ENCODE peak calls at places on chromosomes 16 and 17, in eight cellular contexts. G is RWPE2; Z is CD8-positive, alpha-beta memory T cell; D is adrenal gland; L is body of pancreas; I is fibroblast of lung; C is uterus; Q is Peyer's patch. T is an unnamed sample.

GRCh38 chr17:76873856-76874255 is 5.7 kb downstream of the MGAT5B start:
- DNase-seq in G (no peak), D (no peak), L (no peak), Z (no peak), C (no peak), I (peak), Q (no peak), T (no peak)

GRCh38 chr17:57586099-57586702 is 158.9 kb downstream of the CCDC182 start:
- DNase-seq in L (no peak), D (no peak), Q (no peak), G (no peak), Z (no peak), C (no peak), I (no peak), T (no peak)

GRCh38 chr16:72590179-72590937 is 418.4 kb upstream of the PMFBP1 start:
- DNase-seq in Q (no peak), I (no peak), G (no peak), C (no peak), L (no peak), D (no peak), Z (no peak), T (no peak)

GRCh38 chr16:85031451-85031850 is 3.9 kb downstream of the KIAA0513 start:
- DNase-seq in Z (no peak), Q (no peak), I (no peak), L (no peak), C (no peak), D (no peak), G (no peak), T (no peak)

GRCh38 chr16:80570106-80570478 is 29.3 kb downstream of the DYNLRB2 start:
- DNase-seq in Q (no peak), L (no peak), G (no peak), Z (no peak), C (no peak), I (peak), D (no peak), T (peak)

GRCh38 chr17:80568246-80568645 is 23.6 kb downstream of the RPTOR start:
- DNase-seq in L (no peak), C (no peak), Z (no peak), I (no peak), D (no peak), Q (no peak), G (no peak), T (no peak)

GRCh38 chr17:71224824-71225575 is 895.8 kb upstream of the SOX9 start:
- DNase-seq in Q (no peak), I (peak), G (no peak), C (no peak), L (peak), Z (no peak), D (no peak), T (no peak)

GRCh38 chr16:4979736-4980660 is 21.9 kb downstream of the SEC14L5 start:
- DNase-seq in L (no peak), G (no peak), D (no peak), C (no peak), Q (peak), Z (no peak), I (no peak), T (no peak)

GRCh38 chr16:67514382-67514828 is 14.2 kb upstream of the RIPOR1 start:
- DNase-seq in Q (peak), D (peak), G (no peak), L (peak), C (peak), I (peak), Z (peak), T (peak)

GRCh38 chr17:10857976-10858375 is 20.1 kb upstream of the PIRT start:
- DNase-seq in L (no peak), Z (no peak), D (no peak), I (no peak), Q (no peak), C (no peak), G (no peak), T (no peak)

GRCh38 chr16:68116256-68116853 is 31.2 kb downstream of the NFATC3 start:
- DNase-seq in I (peak), G (no peak), Z (peak), Q (no peak), D (no peak), C (no peak), L (no peak), T (peak)

GRCh38 chr16:53974484-53975115 is 270.6 kb downstream of the FTO start:
- DNase-seq in I (peak), D (no peak), C (no peak), Z (no peak), L (no peak), G (no peak), Q (no peak), T (no peak)

GRCh38 chr17:39927928-39928867 is 666 bp downstream of the LRRC3C start:
- DNase-seq in I (no peak), Q (peak), Z (no peak), D (peak), L (peak), G (no peak), C (peak), T (peak)

GRCh38 chr16:84885024-84885910 is 65.5 kb downstream of the CRISPLD2 start:
- DNase-seq in Q (no peak), G (no peak), I (no peak), L (peak), D (no peak), Z (no peak), C (no peak), T (no peak)

GRCh38 chr17:39927101-39927927 is at the start of the genes LRRC3C and ORMDL3:
- DNase-seq in I (peak), Q (peak), C (peak), L (peak), D (peak), Z (peak), G (peak), T (peak)

GRCh38 chr17:50529849-50530248 is 2.7 kb upstream of the EPN3 start:
- DNase-seq in L (no peak), G (no peak), C (no peak), I (no peak), Z (no peak), Q (no peak), D (no peak), T (no peak)

GRCh38 chr16:67399218-67399733 is 6.0 kb upstream of the TPPP3 start:
- DNase-seq in Q (peak), D (no peak), I (no peak), L (peak), C (peak), G (no peak), Z (peak), T (no peak)

GRCh38 chr16:65384441-65384840 is 262.6 kb upstream of the CDH11 start:
- DNase-seq in C (no peak), L (no peak), I (no peak), Q (no peak), G (no peak), Z (no peak), D (no peak), T (no peak)

GRCh38 chr16:31107465-31107867 is 720 bp upstream of the BCKDK start:
- DNase-seq in C (no peak), Q (no peak), G (no peak), L (no peak), Z (no peak), D (no peak), I (no peak), T (no peak)

GRCh38 chr16:84650062-84650991 is 2.0 kb downstream of the KLHL36 start:
- DNase-seq in Q (no peak), D (no peak), I (peak), G (no peak), C (no peak), Z (no peak), L (no peak), T (no peak)

GRCh38 chr17:9726291-9726690 is 65.1 kb downstream of the DHRS7C start:
- DNase-seq in C (no peak), L (no peak), Z (no peak), G (no peak), D (no peak), I (no peak), Q (no peak), T (no peak)

GRCh38 chr17:41687828-41688640 is 651 bp upstream of the EIF1 start:
- DNase-seq in C (peak), L (peak), D (peak), G (no peak), Q (peak), I (no peak), Z (no peak), T (peak)

GRCh38 chr16:68802190-68802589 is 41.1 kb upstream of the TANGO6 start:
- DNase-seq in D (no peak), Q (no peak), Z (no peak), C (no peak), I (no peak), G (no peak), L (no peak), T (peak)

GRCh38 chr17:15456972-15457722 is 10.3 kb downstream of the CDRT4 start:
- DNase-seq in Z (no peak), D (no peak), I (peak), C (peak), Q (no peak), G (no peak), L (peak), T (no peak)

GRCh38 chr16:80197790-80198201 is 343.0 kb upstream of the DYNLRB2 start:
- DNase-seq in I (peak), L (no peak), C (no peak), D (no peak), G (peak), Z (no peak), Q (no peak), T (no peak)

GRCh38 chr17:73203788-73204479 is 11.1 kb downstream of the COG1 start:
- DNase-seq in C (no peak), L (no peak), D (no peak), Z (peak), Q (no peak), I (no peak), G (no peak), T (no peak)

GRCh38 chr16:90012978-90013745 is 6.1 kb downstream of the DBNDD1 start:
- DNase-seq in L (no peak), Q (no peak), I (no peak), D (no peak), G (no peak), C (no peak), Z (no peak), T (no peak)

GRCh38 chr16:56911771-56912541 is 20.0 kb upstream of the HERPUD1 start:
- DNase-seq in D (no peak), Q (no peak), I (no peak), L (no peak), G (no peak), Z (no peak), C (no peak), T (no peak)

GRCh38 chr16:46853713-46854443 is 22.9 kb upstream of the C16orf87 start:
- DNase-seq in Z (peak), I (peak), G (no peak), L (peak), C (peak), D (peak), Q (peak), T (peak)

GRCh38 chr16:48525201-48526057 is 84.6 kb downstream of the N4BP1 start:
- DNase-seq in I (no peak), C (no peak), Q (no peak), Z (no peak), G (no peak), L (no peak), D (no peak), T (no peak)

GRCh38 chr17:32757963-32758362 is 119.0 kb downstream of the MYO1D start:
- DNase-seq in C (no peak), L (no peak), D (no peak), I (no peak), G (no peak), Z (no peak), Q (no peak), T (no peak)

GRCh38 chr17:4313482-4314114 is 49.8 kb upstream of the ANKFY1 start:
- DNase-seq in Q (no peak), D (no peak), I (no peak), G (no peak), C (no peak), L (no peak), Z (no peak), T (no peak)

GRCh38 chr17:75475144-75475835 is 18.9 kb downstream of the TMEM94 start:
- DNase-seq in Q (no peak), G (no peak), I (no peak), C (no peak), L (no peak), Z (no peak), D (no peak), T (no peak)
- H3K4me3 ChIP-seq in Q (no peak), G (no peak), I (no peak), C (no peak), L (no peak), Z (no peak), D (no peak), T (no peak)

DNA sequence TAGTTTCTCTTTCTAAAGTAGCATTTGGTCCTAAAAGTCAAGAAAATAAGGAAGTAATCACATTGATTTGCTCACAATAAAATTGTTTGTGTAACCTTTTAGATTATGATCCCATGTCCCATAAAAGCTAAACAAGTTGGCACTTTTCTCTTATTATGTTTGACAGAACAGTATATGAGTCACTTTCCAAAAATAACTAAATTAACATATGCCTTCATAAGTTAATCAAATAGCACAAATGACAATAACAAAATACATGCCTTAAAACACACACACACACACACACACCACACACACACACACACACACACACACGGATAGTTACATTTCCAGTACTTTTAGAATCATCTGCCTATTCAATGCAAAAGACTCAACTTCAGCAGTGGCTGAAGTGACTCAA is 2.8 kb downstream of the MED13 start:
- DNase-seq in G (no peak), L (no peak), Z (no peak), D (no peak), C (no peak), Q (no peak), I (peak), T (no peak)
- H3K27ac ChIP-seq in G (no peak), L (peak), Z (no peak), D (no peak), C (no peak), Q (no peak), I (no peak), T (no peak)

GRCh38 chr16:27862953-27863352 is 200.6 kb downstream of the GSG1L start:
- DNase-seq in L (no peak), D (no peak), Z (no peak), I (no peak), G (no peak), C (no peak), Q (no peak), T (no peak)
- H3K4me3 ChIP-seq in L (no peak), D (no peak), Z (no peak), I (no peak), G (no peak), C (no peak), Q (no peak), T (no peak)

GRCh38 chr17:17235212-17236174 is 1.5 kb downstream of the FLCN start:
- DNase-seq in C (no peak), G (no peak), Z (no peak), L (peak), D (no peak), Q (no peak), I (peak), T (peak)
- H3K27ac ChIP-seq in C (peak), G (no peak), Z (peak), L (peak), D (no peak), Q (peak), I (peak), T (peak)

GRCh38 chr17:45823598-45823997 is 21.1 kb upstream of the SPPL2C start:
- DNase-seq in C (no peak), D (no peak), Q (no peak), Z (no peak), L (no peak), G (no peak), I (no peak), T (no peak)
- H3K4me3 ChIP-seq in C (no peak), D (no peak), Q (no peak), Z (no peak), L (no peak), G (no peak), I (no peak), T (no peak)

DNA sequence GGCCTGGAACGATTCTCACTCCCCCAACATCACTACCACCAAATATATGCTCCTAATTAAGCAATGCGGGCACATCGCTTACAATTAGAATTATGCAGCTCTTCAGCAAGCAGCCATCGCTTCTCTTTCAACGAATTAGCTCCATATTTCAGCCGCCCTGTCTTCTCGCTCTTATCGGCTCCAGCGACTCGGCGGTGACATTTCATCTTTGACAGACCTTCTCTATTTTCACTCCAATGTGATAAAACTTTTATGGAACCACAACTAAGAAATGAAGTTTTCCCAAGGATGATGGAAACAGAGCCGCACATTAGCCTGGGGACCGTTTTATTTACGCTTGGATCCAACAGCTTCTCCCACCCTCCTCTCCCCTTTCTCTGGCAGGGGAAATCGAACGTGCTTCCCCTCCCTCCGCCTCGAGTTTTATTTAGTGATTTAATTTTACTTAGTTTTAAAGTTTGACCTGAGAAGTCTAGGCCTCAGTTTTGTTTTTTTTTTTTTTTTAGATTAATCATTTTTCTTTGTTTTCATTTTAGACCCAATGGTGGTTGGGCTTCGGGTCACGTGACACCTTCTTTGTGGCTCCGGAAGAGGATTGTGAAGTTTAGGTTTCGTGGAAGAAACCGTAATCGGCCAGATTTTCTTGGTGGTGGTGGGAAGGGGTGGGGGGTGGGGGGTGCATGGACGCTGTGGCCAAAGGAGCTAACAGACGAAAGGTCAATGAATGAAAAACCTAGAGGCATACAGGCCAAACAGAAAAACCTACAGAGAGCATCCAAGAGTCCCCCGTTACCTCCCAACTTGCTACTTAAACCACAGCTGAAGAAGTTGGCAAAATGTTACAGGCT is 3.2 kb upstream of the HOXB2 start:
- DNase-seq in L (no peak), I (peak), G (no peak), Z (no peak), Q (no peak), D (no peak), C (no peak), T (peak)
- H3K27ac ChIP-seq in L (peak), I (peak), G (no peak), Z (peak), Q (peak), D (peak), C (peak), T (peak)

DNA sequence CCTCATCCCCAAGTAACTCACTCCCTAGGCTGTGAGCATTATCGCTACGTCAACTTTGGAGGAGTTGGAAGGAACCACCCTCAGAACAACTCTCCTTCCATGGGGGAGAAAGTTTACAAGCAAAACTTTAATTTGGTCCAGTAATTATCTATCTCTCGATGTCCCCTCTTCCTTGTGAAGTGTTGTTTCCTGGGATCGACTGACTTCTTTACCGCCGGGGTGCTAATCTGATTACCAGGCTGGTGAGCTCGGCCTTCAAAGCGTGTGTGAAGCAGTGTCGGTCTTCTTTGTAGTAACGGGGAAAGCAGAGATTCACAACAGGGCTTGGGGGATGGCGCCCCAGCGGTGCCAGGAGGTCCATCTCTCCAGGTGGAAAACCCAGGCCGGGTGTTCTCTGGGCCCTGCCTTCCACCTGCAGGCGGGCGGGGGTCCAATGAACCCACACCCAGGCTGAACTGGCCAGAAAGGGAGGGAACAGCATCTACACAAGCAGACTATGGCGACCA is 14.5 kb upstream of the FOXF1 start:
- DNase-seq in L (no peak), I (no peak), Q (no peak), G (no peak), C (no peak), D (no peak), Z (no peak), T (no peak)
- H3K4me3 ChIP-seq in L (no peak), I (no peak), Q (no peak), G (no peak), C (no peak), D (no peak), Z (no peak), T (no peak)

DNA sequence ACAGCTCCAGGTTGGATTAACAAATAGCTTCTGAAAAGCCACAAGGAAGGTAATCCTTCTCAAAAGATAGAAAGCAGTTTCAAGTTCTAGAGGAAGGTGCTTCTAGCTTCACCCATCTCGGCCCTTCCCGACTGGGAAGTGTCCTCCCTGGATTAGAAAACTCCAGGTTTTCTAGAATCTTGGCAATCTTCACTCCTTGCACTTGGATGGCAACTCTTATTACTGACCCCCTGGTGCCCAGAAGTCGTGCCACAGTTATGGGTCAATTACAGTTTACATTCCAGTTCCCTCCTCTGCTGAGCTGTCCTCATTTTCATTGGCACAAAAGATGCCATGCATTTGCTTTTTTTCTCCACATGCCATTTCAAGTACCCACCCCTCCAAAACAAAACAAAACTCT is 65.6 kb downstream of the SMG6 start:
- DNase-seq in C (no peak), G (no peak), Q (no peak), D (no peak), I (no peak), L (no peak), Z (no peak), T (no peak)
- H3K27ac ChIP-seq in C (peak), G (no peak), Q (peak), D (peak), I (peak), L (peak), Z (no peak), T (peak)

GRCh38 chr17:83082435-83082834 is 3.0 kb downstream of the METRNL start:
- DNase-seq in I (no peak), G (no peak), D (no peak), Q (no peak), C (no peak), L (no peak), Z (no peak), T (no peak)
- H3K4me3 ChIP-seq in I (no peak), G (no peak), D (no peak), Q (no peak), C (no peak), L (no peak), Z (no peak), T (peak)

DNA sequence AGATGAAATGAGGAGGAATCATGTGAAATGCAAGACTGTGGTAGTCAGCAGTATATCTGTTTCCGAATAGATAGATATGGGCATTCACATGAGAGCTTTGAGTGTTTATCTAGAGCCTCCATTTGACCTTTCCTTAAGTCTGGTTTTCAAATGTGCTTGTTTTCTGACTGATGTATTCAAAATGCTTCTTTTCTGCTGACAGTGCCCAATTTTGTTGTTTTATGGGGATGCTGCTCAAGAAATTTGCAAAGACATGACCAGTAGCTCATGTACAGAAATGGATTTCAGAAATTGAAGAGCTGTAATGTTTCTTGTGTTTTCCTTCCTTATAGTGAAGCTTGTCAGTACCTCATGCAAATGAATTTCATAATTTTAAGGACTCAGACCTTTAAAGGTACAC is 903.4 kb upstream of the CDH8 start:
- DNase-seq in D (no peak), I (no peak), G (no peak), L (no peak), Q (no peak), C (no peak), Z (no peak), T (no peak)
- H3K27ac ChIP-seq in D (no peak), I (no peak), G (no peak), L (no peak), Q (no peak), C (no peak), Z (no peak), T (no peak)